ENCODE peak calls at places on chromosomes 4 and X, in ten cellular contexts. One of them, this sample, is unnamed.

GRCh38 chr4:7945709-7946380 is 6.2 kb upstream of the AFAP1 start:
- DNase-seq in activated CD4-positive, alpha-beta T cell treated with anti-CD3 and anti-CD28 coated beads, Interleukin-2, amount 10 ng/mL, durations not matched to agents 7 days and 5 days: no peak
- DNase-seq in NCI-H1105 treated with DMSO at 0.1 percent for 48 hours: no peak
- DNase-seq in H9: no peak
- DNase-seq in progenitor cell of endocrine pancreas: no peak
- DNase-seq in renal cortical epithelial cell: no peak
- DNase-seq in activated gamma-delta T cell: no peak
- DNase-seq in stimulated activated CD4-positive, alpha-beta T cell treated with anti-CD3 and anti-CD28 coated beads, TNF-alpha, amount 100 ng/mL, for 48 hours: no peak
- DNase-seq in KBM-7: no peak
- DNase-seq in PC-3: no peak
- DNase-seq in this sample: no peak

GRCh38 chr4:10666616-10667015 is 18.0 kb downstream of the CLNK start:
- DNase-seq in activated CD4-positive, alpha-beta T cell treated with anti-CD3 and anti-CD28 coated beads, Interleukin-2, amount 10 ng/mL, durations not matched to agents 7 days and 5 days: no peak
- DNase-seq in NCI-H1105 treated with DMSO at 0.1 percent for 48 hours: no peak
- DNase-seq in H9: no peak
- DNase-seq in progenitor cell of endocrine pancreas: no peak
- DNase-seq in renal cortical epithelial cell: no peak
- DNase-seq in activated gamma-delta T cell: no peak
- DNase-seq in stimulated activated CD4-positive, alpha-beta T cell treated with anti-CD3 and anti-CD28 coated beads, TNF-alpha, amount 100 ng/mL, for 48 hours: no peak
- DNase-seq in KBM-7: no peak
- DNase-seq in PC-3: no peak
- DNase-seq in this sample: no peak

GRCh38 chrX:1316527-1316926 is 20.1 kb upstream of the IL3RA start:
- DNase-seq in activated CD4-positive, alpha-beta T cell treated with anti-CD3 and anti-CD28 coated beads, Interleukin-2, amount 10 ng/mL, durations not matched to agents 7 days and 5 days: no peak
- DNase-seq in NCI-H1105 treated with DMSO at 0.1 percent for 48 hours: no peak
- DNase-seq in H9: no peak
- DNase-seq in progenitor cell of endocrine pancreas: no peak
- DNase-seq in renal cortical epithelial cell: no peak
- DNase-seq in activated gamma-delta T cell: no peak
- DNase-seq in stimulated activated CD4-positive, alpha-beta T cell treated with anti-CD3 and anti-CD28 coated beads, TNF-alpha, amount 100 ng/mL, for 48 hours: peak; percentile 25
- DNase-seq in KBM-7: peak; percentile 98
- DNase-seq in PC-3: no peak
- DNase-seq in this sample: peak; percentile 68

GRCh38 chr4:14280567-14280966 is 653.0 kb upstream of the BOD1L1 start:
- DNase-seq in activated CD4-positive, alpha-beta T cell treated with anti-CD3 and anti-CD28 coated beads, Interleukin-2, amount 10 ng/mL, durations not matched to agents 7 days and 5 days: no peak
- DNase-seq in NCI-H1105 treated with DMSO at 0.1 percent for 48 hours: no peak
- DNase-seq in H9: no peak
- DNase-seq in progenitor cell of endocrine pancreas: no peak
- DNase-seq in renal cortical epithelial cell: no peak
- DNase-seq in activated gamma-delta T cell: no peak
- DNase-seq in stimulated activated CD4-positive, alpha-beta T cell treated with anti-CD3 and anti-CD28 coated beads, TNF-alpha, amount 100 ng/mL, for 48 hours: no peak
- DNase-seq in KBM-7: no peak
- DNase-seq in PC-3: no peak
- DNase-seq in this sample: no peak

GRCh38 chrX:3712080-3712869 is 1.2 kb downstream of the PRKX start:
- DNase-seq in activated CD4-positive, alpha-beta T cell treated with anti-CD3 and anti-CD28 coated beads, Interleukin-2, amount 10 ng/mL, durations not matched to agents 7 days and 5 days: no peak
- DNase-seq in NCI-H1105 treated with DMSO at 0.1 percent for 48 hours: no peak
- DNase-seq in H9: no peak
- DNase-seq in progenitor cell of endocrine pancreas: peak; percentile 18
- DNase-seq in renal cortical epithelial cell: no peak
- DNase-seq in activated gamma-delta T cell: peak; percentile 27
- DNase-seq in stimulated activated CD4-positive, alpha-beta T cell treated with anti-CD3 and anti-CD28 coated beads, TNF-alpha, amount 100 ng/mL, for 48 hours: no peak
- DNase-seq in KBM-7: peak; percentile 62
- DNase-seq in PC-3: peak; percentile 20
- DNase-seq in this sample: no peak

GRCh38 chr4:8061145-8061544 is 97.5 kb downstream of the ABLIM2 start:
- DNase-seq in activated CD4-positive, alpha-beta T cell treated with anti-CD3 and anti-CD28 coated beads, Interleukin-2, amount 10 ng/mL, durations not matched to agents 7 days and 5 days: no peak
- DNase-seq in NCI-H1105 treated with DMSO at 0.1 percent for 48 hours: no peak
- DNase-seq in H9: no peak
- DNase-seq in progenitor cell of endocrine pancreas: no peak
- DNase-seq in renal cortical epithelial cell: no peak
- DNase-seq in activated gamma-delta T cell: no peak
- DNase-seq in stimulated activated CD4-positive, alpha-beta T cell treated with anti-CD3 and anti-CD28 coated beads, TNF-alpha, amount 100 ng/mL, for 48 hours: no peak
- DNase-seq in KBM-7: no peak
- DNase-seq in PC-3: no peak
- DNase-seq in this sample: no peak

GRCh38 chr4:2796261-2797187 is 3.6 kb downstream of the SH3BP2 start:
- DNase-seq in activated CD4-positive, alpha-beta T cell treated with anti-CD3 and anti-CD28 coated beads, Interleukin-2, amount 10 ng/mL, durations not matched to agents 7 days and 5 days: no peak
- DNase-seq in NCI-H1105 treated with DMSO at 0.1 percent for 48 hours: no peak
- DNase-seq in H9: no peak
- DNase-seq in progenitor cell of endocrine pancreas: no peak
- DNase-seq in renal cortical epithelial cell: peak; percentile 97
- DNase-seq in activated gamma-delta T cell: no peak
- DNase-seq in stimulated activated CD4-positive, alpha-beta T cell treated with anti-CD3 and anti-CD28 coated beads, TNF-alpha, amount 100 ng/mL, for 48 hours: no peak
- DNase-seq in KBM-7: no peak
- DNase-seq in PC-3: peak; percentile 58
- DNase-seq in this sample: no peak

GRCh38 chr4:165368114-165368513 is 10.7 kb upstream of the CPE start:
- DNase-seq in activated CD4-positive, alpha-beta T cell treated with anti-CD3 and anti-CD28 coated beads, Interleukin-2, amount 10 ng/mL, durations not matched to agents 7 days and 5 days: no peak
- DNase-seq in NCI-H1105 treated with DMSO at 0.1 percent for 48 hours: no peak
- DNase-seq in H9: no peak
- DNase-seq in progenitor cell of endocrine pancreas: no peak
- DNase-seq in renal cortical epithelial cell: no peak
- DNase-seq in activated gamma-delta T cell: no peak
- DNase-seq in stimulated activated CD4-positive, alpha-beta T cell treated with anti-CD3 and anti-CD28 coated beads, TNF-alpha, amount 100 ng/mL, for 48 hours: no peak
- DNase-seq in KBM-7: no peak
- DNase-seq in PC-3: no peak
- DNase-seq in this sample: no peak

GRCh38 chr4:119783200-119783978 is 154.8 kb upstream of the PDE5A start:
- DNase-seq in activated CD4-positive, alpha-beta T cell treated with anti-CD3 and anti-CD28 coated beads, Interleukin-2, amount 10 ng/mL, durations not matched to agents 7 days and 5 days: no peak
- DNase-seq in NCI-H1105 treated with DMSO at 0.1 percent for 48 hours: no peak
- DNase-seq in H9: no peak
- DNase-seq in progenitor cell of endocrine pancreas: no peak
- DNase-seq in renal cortical epithelial cell: no peak
- DNase-seq in activated gamma-delta T cell: no peak
- DNase-seq in stimulated activated CD4-positive, alpha-beta T cell treated with anti-CD3 and anti-CD28 coated beads, TNF-alpha, amount 100 ng/mL, for 48 hours: no peak
- DNase-seq in KBM-7: no peak
- DNase-seq in PC-3: no peak
- DNase-seq in this sample: no peak

This sample was measured in CMK.